ENCODE peak calls at places on chromosomes 2 and 18, in seven cellular contexts. I is stomach; H is HL-60; W is RWPE1; U is A549; C is cardiac muscle cell; J is CD8-positive, alpha-beta T cell. E is an unnamed sample.

GRCh38 chr2:67502346-67503065 is 105.4 kb downstream of the ETAA1 start:
- DNase-seq in H (no peak), I (no peak), U (no peak), J (no peak), W (no peak), C (no peak), E (no peak)

GRCh38 chr2:239329972-239330572 is 70.7 kb downstream of the HDAC4 start:
- DNase-seq in H (no peak), I (peak), U (no peak), J (no peak), W (no peak), C (no peak), E (peak)

GRCh38 chr2:232854082-232854481 is 16.0 kb upstream of the SNORC start:
- DNase-seq in H (no peak), C (peak), I (no peak), U (peak), W (no peak), J (no peak), E (no peak)

GRCh38 chr18:27887287-27887686 is 289.6 kb downstream of the CDH2 start:
- DNase-seq in C (no peak), J (no peak), H (no peak), U (peak), W (no peak), I (no peak), E (no peak)

GRCh38 chr2:99890616-99891259 is 251.7 kb downstream of the AFF3 start:
- DNase-seq in C (no peak), H (no peak), W (no peak), I (no peak), J (no peak), U (no peak), E (no peak)

GRCh38 chr2:217920879-217921603 is 81.8 kb downstream of the TNS1 start:
- DNase-seq in U (no peak), C (peak), J (no peak), W (no peak), I (no peak), H (no peak), E (peak)

GRCh38 chr18:9549405-9549804 is 65.0 kb downstream of the PPP4R1 start:
- DNase-seq in W (no peak), U (no peak), I (no peak), H (no peak), J (no peak), C (no peak), E (no peak)

GRCh38 chr2:200077210-200077650 is 121.8 kb downstream of the MAIP1 start:
- DNase-seq in I (no peak), U (peak), W (peak), H (no peak), J (no peak), C (peak), E (no peak)

GRCh38 chr2:102796337-102796736 is 34.5 kb downstream of the TMEM182 start:
- DNase-seq in I (no peak), J (no peak), W (no peak), H (no peak), C (no peak), U (no peak), E (no peak)

GRCh38 chr2:199019898-199020507 is 437.7 kb downstream of the SATB2 start:
- DNase-seq in C (peak), H (no peak), U (peak), I (no peak), J (no peak), W (peak), E (no peak)

GRCh38 chr2:40096360-40096759 is 317.3 kb upstream of the THUMPD2 start:
- DNase-seq in U (peak), C (peak), I (no peak), J (no peak), W (peak), H (no peak), E (no peak)

GRCh38 chr2:217900010-217900779 is 102.6 kb downstream of the TNS1 start:
- DNase-seq in C (no peak), W (no peak), U (peak), H (peak), J (no peak), I (no peak), E (no peak)

GRCh38 chr2:127153691-127154158 is 46.8 kb upstream of the BIN1 start:
- DNase-seq in W (peak), H (no peak), J (no peak), I (no peak), U (peak), C (peak), E (peak)

GRCh38 chr2:69119104-69119503 is 106.1 kb downstream of the ANTXR1 start:
- DNase-seq in I (no peak), J (no peak), H (no peak), U (no peak), C (no peak), W (no peak), E (peak)

GRCh38 chr2:69119541-69119940 is 106.6 kb downstream of the ANTXR1 start:
- DNase-seq in H (no peak), I (no peak), U (no peak), C (no peak), J (no peak), W (no peak), E (no peak)

GRCh38 chr2:69122271-69122670 is 109.3 kb downstream of the ANTXR1 start:
- DNase-seq in H (no peak), C (peak), J (no peak), U (no peak), W (peak), I (no peak), E (no peak)

GRCh38 chr2:69116438-69116837 is 103.5 kb downstream of the ANTXR1 start:
- DNase-seq in W (no peak), I (no peak), H (no peak), U (no peak), J (no peak), C (no peak), E (no peak)

DNA sequence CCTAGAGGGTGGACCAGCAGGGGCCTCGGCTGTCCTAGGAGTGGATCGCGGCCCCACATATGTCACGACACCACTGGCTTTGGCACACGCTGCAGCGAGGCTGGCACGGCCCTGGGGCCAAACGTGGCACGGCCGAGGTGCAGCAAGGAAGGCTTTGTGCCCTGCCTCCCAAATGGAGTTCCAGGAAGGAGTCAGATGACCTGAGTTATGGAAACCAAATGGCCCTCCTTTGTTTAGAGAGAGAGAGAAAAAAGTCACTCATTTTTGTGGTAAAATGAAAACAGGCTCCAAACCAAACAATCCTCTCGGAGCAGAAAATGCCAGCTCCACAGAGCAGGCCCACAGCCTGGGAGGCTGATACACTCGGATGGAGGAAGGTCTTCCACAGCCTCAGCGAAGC is 105.6 kb downstream of the ANTXR1 start:
- DNase-seq in C (peak), J (no peak), H (no peak), U (no peak), I (no peak), W (no peak), E (peak)
- H3K27ac ChIP-seq in C (no peak), J (no peak), H (no peak), U (no peak), I (peak), W (peak), E (peak)

GRCh38 chr2:160257015-160257741 is 57.1 kb upstream of the ITGB6 start:
- DNase-seq in I (no peak), W (peak), C (no peak), U (peak), J (no peak), H (no peak), E (no peak)
- H3K27ac ChIP-seq in I (no peak), W (no peak), C (no peak), U (peak), J (no peak), H (no peak), E (no peak)

DNA sequence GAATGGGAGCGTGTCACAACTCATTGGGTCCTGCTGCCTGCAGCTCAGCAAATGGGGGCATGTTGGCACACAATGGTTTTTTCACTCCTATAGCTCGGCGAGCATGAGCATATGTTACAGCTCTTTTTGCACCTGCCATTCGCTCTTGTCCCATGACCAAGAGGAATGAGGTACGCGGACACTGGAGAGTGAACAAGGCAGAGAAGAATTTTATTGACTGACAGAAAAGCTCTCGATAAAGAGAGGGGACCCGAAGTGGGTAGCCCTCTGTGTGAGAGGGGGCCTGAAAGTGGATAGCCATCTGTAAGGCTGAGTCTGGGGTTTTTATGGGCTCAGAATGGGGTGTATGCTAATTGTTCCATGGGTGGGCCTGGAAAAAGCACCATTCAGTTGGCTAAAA is 5.5 kb downstream of the ACYP2 start:
- DNase-seq in W (no peak), U (no peak), J (no peak), C (no peak), H (no peak), I (no peak), E (no peak)
- H3K27ac ChIP-seq in W (no peak), U (no peak), J (no peak), C (no peak), H (no peak), I (no peak), E (no peak)

GRCh38 chr2:64274399-64275173 is 130.4 kb upstream of the PELI1 start:
- DNase-seq in J (no peak), I (no peak), U (no peak), W (no peak), C (no peak), H (no peak), E (no peak)
- H3K27ac ChIP-seq in J (no peak), I (peak), U (no peak), W (peak), C (no peak), H (peak), E (no peak)

DNA sequence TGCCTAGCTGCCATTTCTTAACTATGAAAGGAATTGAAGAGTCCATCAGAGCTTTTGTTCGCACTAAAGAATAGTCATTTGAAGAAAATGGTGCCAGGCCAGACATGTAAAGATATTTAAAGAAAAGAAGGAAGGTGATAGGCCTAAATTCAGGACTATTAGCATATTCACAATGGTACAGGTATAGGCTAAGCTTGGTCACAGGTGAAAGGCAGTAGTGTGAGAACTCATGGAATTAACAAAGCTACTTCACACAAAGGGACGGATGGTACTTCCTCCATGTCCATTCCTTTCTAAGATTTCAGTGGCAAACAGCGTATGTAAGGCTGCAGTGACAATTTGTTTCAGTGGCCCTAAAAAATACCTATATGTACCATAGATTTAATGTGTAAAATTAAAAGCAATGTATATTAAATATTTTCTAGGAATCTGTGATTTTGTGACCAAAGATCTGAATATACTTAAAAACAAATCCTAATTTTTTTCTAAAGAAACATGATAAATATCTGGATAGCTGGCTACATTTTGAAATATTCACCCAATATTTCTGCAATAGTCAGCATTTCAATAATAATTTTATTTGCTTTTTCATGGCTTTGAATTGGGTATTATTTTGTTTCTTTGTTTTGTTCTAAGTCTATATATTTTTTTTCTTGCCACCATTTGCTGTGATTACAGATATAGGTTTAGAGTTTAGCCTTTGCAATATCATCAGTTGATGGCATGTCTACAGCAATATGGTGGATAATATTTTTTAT is 116.1 kb downstream of the CAMKMT start:
- DNase-seq in U (no peak), W (no peak), H (no peak), J (no peak), I (no peak), C (no peak), E (no peak)
- H3K27ac ChIP-seq in U (no peak), W (no peak), H (no peak), J (no peak), I (no peak), C (no peak), E (no peak)

E was measured in aorta.